ENCODE peak calls at places on chromosomes 2 and 18, in six cellular contexts. One of them, this sample, is unnamed.

GRCh38 chr18:67961701-67962440 is 445.4 kb upstream of the DSEL start:
- DNase-seq in endothelial cell: no peak
- DNase-seq in type B pancreatic cell: no peak
- DNase-seq in thyroid gland: no peak
- DNase-seq in left ventricle myocardium inferior: no peak
- DNase-seq in AG10803: no peak
- DNase-seq in this sample: peak; percentile 79

GRCh38 chr2:173221937-173222594 is 132.6 kb upstream of the CDCA7 start:
- DNase-seq in endothelial cell: no peak
- DNase-seq in type B pancreatic cell: no peak
- DNase-seq in thyroid gland: no peak
- DNase-seq in left ventricle myocardium inferior: no peak
- DNase-seq in AG10803: no peak
- DNase-seq in this sample: no peak

GRCh38 chr18:24585996-24586566 is 125.6 kb downstream of the HRH4 start:
- DNase-seq in endothelial cell: no peak
- DNase-seq in type B pancreatic cell: peak; percentile 24
- DNase-seq in thyroid gland: no peak
- DNase-seq in left ventricle myocardium inferior: no peak
- DNase-seq in AG10803: no peak
- DNase-seq in this sample: no peak

GRCh38 chr2:130896813-130897212 is 60.1 kb downstream of the ARHGEF4 start:
- DNase-seq in endothelial cell: no peak
- DNase-seq in type B pancreatic cell: no peak
- DNase-seq in thyroid gland: no peak
- DNase-seq in left ventricle myocardium inferior: no peak
- DNase-seq in AG10803: no peak
- DNase-seq in this sample: no peak

GRCh38 chr2:204255068-204255467 is 290.2 kb upstream of the PARD3B start:
- DNase-seq in endothelial cell: no peak
- DNase-seq in type B pancreatic cell: no peak
- DNase-seq in thyroid gland: no peak
- DNase-seq in left ventricle myocardium inferior: no peak
- DNase-seq in AG10803: no peak
- DNase-seq in this sample: no peak

GRCh38 chr2:72144746-72145657 is 2.7 kb downstream of the CYP26B1 start:
- DNase-seq in endothelial cell: peak; percentile 16
- DNase-seq in type B pancreatic cell: peak; percentile 80
- DNase-seq in thyroid gland: peak; percentile 75
- DNase-seq in left ventricle myocardium inferior: peak; percentile 48
- DNase-seq in AG10803: no peak
- DNase-seq in this sample: peak; percentile 65

GRCh38 chr2:31216734-31217133 is 581 bp downstream of the CAPN14 start:
- DNase-seq in endothelial cell: no peak
- DNase-seq in type B pancreatic cell: peak; percentile 1
- DNase-seq in thyroid gland: no peak
- DNase-seq in left ventricle myocardium inferior: no peak
- DNase-seq in AG10803: no peak
- DNase-seq in this sample: no peak

GRCh38 chr18:21369146-21369545 is 127.1 kb downstream of the GREB1L start:
- DNase-seq in endothelial cell: no peak
- DNase-seq in type B pancreatic cell: no peak
- DNase-seq in thyroid gland: no peak
- DNase-seq in left ventricle myocardium inferior: no peak
- DNase-seq in AG10803: peak; percentile 73
- DNase-seq in this sample: no peak

GRCh38 chr2:37091873-37092272 is 7.6 kb downstream of the GPATCH11 start:
- DNase-seq in endothelial cell: no peak
- DNase-seq in type B pancreatic cell: no peak
- DNase-seq in thyroid gland: no peak
- DNase-seq in left ventricle myocardium inferior: no peak
- DNase-seq in AG10803: no peak
- DNase-seq in this sample: no peak

GRCh38 chr2:98768765-98769476 is 38.0 kb upstream of the MGAT4A start:
- DNase-seq in endothelial cell: no peak
- DNase-seq in type B pancreatic cell: no peak
- DNase-seq in thyroid gland: no peak
- DNase-seq in left ventricle myocardium inferior: no peak
- DNase-seq in AG10803: no peak
- DNase-seq in this sample: no peak

GRCh38 chr2:197204855-197205254 is 105.7 kb downstream of the ANKRD44 start:
- DNase-seq in endothelial cell: no peak
- DNase-seq in type B pancreatic cell: no peak
- DNase-seq in thyroid gland: no peak
- DNase-seq in left ventricle myocardium inferior: no peak
- DNase-seq in AG10803: peak; percentile 45
- DNase-seq in this sample: no peak

GRCh38 chr2:135164431-135164830 is 112.3 kb downstream of the RAB3GAP1 start:
- DNase-seq in endothelial cell: no peak
- DNase-seq in type B pancreatic cell: no peak
- DNase-seq in thyroid gland: no peak
- DNase-seq in left ventricle myocardium inferior: no peak
- DNase-seq in AG10803: peak; percentile 66
- DNase-seq in this sample: no peak

GRCh38 chr2:144541411-144541810 is 21.5 kb upstream of the ZEB2 start:
- DNase-seq in endothelial cell: no peak
- DNase-seq in type B pancreatic cell: no peak
- DNase-seq in thyroid gland: no peak
- DNase-seq in left ventricle myocardium inferior: no peak
- DNase-seq in AG10803: no peak
- DNase-seq in this sample: no peak

GRCh38 chr2:152861349-152861942 is 143.0 kb downstream of the ARL6IP6 start:
- DNase-seq in endothelial cell: no peak
- DNase-seq in type B pancreatic cell: no peak
- DNase-seq in thyroid gland: no peak
- DNase-seq in left ventricle myocardium inferior: no peak
- DNase-seq in AG10803: peak; percentile 14
- DNase-seq in this sample: no peak

GRCh38 chr2:178280261-178280852 is 86.0 kb downstream of the OSBPL6 start:
- DNase-seq in endothelial cell: peak; percentile 28
- DNase-seq in type B pancreatic cell: no peak
- DNase-seq in thyroid gland: peak; percentile 20
- DNase-seq in left ventricle myocardium inferior: no peak
- DNase-seq in AG10803: peak; percentile 46
- DNase-seq in this sample: no peak

GRCh38 chr18:75730249-75730648 is 302.7 kb upstream of the SMIM21 start:
- DNase-seq in endothelial cell: no peak
- DNase-seq in type B pancreatic cell: no peak
- DNase-seq in thyroid gland: no peak
- DNase-seq in left ventricle myocardium inferior: no peak
- DNase-seq in AG10803: no peak
- DNase-seq in this sample: no peak

GRCh38 chr2:42053482-42053790 is 5.6 kb downstream of the PKDCC start:
- DNase-seq in endothelial cell: no peak
- DNase-seq in type B pancreatic cell: no peak
- DNase-seq in thyroid gland: no peak
- DNase-seq in left ventricle myocardium inferior: no peak
- DNase-seq in AG10803: no peak
- DNase-seq in this sample: no peak

GRCh38 chr2:140257692-140258300 is 1477.6 kb upstream of the NXPH2 start:
- DNase-seq in endothelial cell: no peak
- DNase-seq in type B pancreatic cell: no peak
- DNase-seq in thyroid gland: no peak
- DNase-seq in left ventricle myocardium inferior: no peak
- DNase-seq in AG10803: no peak
- DNase-seq in this sample: no peak

GRCh38 chr2:217102941-217103340 is 243.1 kb upstream of the TNP1 start:
- DNase-seq in endothelial cell: no peak
- DNase-seq in type B pancreatic cell: no peak
- DNase-seq in thyroid gland: no peak
- DNase-seq in left ventricle myocardium inferior: no peak
- DNase-seq in AG10803: peak; percentile 44
- DNase-seq in this sample: no peak

DNA sequence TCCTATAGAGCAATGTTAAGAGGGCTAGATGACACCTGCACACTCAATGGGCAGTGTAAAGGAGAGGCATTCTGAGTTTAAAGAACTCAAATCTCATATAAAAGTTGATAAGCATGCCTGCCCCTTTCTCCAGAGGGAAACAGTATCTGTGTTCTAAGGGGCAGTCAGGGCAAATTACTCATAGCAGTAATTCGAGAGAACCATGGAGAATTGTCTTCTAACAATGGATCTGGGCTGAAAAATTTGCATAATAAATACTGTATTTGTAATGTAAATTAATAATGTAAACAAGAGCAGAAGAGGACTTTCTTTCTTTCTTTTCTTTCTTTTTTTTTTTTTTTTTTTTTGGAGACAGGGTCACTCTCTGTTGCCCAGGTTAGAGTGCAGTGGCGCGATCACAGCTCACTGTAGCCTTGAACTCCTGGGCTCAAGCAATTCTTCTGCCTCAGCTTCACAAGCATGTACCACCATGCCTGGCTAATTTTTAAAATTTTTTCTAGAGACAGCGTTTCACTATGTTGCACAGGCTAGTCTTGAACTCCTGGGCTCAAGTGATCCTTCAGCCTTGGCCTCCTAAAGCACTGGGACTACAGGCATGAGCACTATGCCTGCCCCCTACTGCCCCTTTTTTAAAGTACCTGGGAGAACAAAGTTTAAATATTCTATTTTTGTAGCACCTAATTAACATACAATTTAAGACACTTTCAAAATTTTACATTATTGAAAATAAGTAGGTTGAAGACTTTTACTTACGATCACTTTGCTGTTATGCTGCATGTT is 70.6 kb downstream of the OTX1 start:
- DNase-seq in endothelial cell: no peak
- DNase-seq in type B pancreatic cell: no peak
- DNase-seq in thyroid gland: no peak
- DNase-seq in left ventricle myocardium inferior: no peak
- DNase-seq in AG10803: no peak
- DNase-seq in this sample: no peak
- TF ChIP-seq CTCF in endothelial cell: no peak
- TF ChIP-seq CTCF in type B pancreatic cell: no peak
- TF ChIP-seq CTCF in thyroid gland: no peak
- TF ChIP-seq CTCF in left ventricle myocardium inferior: no peak
- TF ChIP-seq CTCF in AG10803: no peak
- TF ChIP-seq CTCF in this sample: no peak

GRCh38 chr2:88489181-88489580 is 36.7 kb upstream of the FOXI3 start:
- DNase-seq in endothelial cell: no peak
- DNase-seq in type B pancreatic cell: no peak
- DNase-seq in thyroid gland: no peak
- DNase-seq in left ventricle myocardium inferior: no peak
- DNase-seq in AG10803: no peak
- DNase-seq in this sample: no peak
- TF ChIP-seq CTCF in endothelial cell: no peak
- TF ChIP-seq CTCF in type B pancreatic cell: no peak
- TF ChIP-seq CTCF in thyroid gland: no peak
- TF ChIP-seq CTCF in left ventricle myocardium inferior: no peak
- TF ChIP-seq CTCF in AG10803: no peak
- TF ChIP-seq CTCF in this sample: peak; percentile 9

GRCh38 chr2:112493048-112493447 is 11.1 kb downstream of the TTL start:
- DNase-seq in endothelial cell: no peak
- DNase-seq in type B pancreatic cell: no peak
- DNase-seq in thyroid gland: no peak
- DNase-seq in left ventricle myocardium inferior: no peak
- DNase-seq in AG10803: no peak
- DNase-seq in this sample: no peak
- TF ChIP-seq CTCF in endothelial cell: no peak
- TF ChIP-seq CTCF in type B pancreatic cell: no peak
- TF ChIP-seq CTCF in thyroid gland: no peak
- TF ChIP-seq CTCF in left ventricle myocardium inferior: no peak
- TF ChIP-seq CTCF in AG10803: peak; percentile 31
- TF ChIP-seq CTCF in this sample: no peak

DNA sequence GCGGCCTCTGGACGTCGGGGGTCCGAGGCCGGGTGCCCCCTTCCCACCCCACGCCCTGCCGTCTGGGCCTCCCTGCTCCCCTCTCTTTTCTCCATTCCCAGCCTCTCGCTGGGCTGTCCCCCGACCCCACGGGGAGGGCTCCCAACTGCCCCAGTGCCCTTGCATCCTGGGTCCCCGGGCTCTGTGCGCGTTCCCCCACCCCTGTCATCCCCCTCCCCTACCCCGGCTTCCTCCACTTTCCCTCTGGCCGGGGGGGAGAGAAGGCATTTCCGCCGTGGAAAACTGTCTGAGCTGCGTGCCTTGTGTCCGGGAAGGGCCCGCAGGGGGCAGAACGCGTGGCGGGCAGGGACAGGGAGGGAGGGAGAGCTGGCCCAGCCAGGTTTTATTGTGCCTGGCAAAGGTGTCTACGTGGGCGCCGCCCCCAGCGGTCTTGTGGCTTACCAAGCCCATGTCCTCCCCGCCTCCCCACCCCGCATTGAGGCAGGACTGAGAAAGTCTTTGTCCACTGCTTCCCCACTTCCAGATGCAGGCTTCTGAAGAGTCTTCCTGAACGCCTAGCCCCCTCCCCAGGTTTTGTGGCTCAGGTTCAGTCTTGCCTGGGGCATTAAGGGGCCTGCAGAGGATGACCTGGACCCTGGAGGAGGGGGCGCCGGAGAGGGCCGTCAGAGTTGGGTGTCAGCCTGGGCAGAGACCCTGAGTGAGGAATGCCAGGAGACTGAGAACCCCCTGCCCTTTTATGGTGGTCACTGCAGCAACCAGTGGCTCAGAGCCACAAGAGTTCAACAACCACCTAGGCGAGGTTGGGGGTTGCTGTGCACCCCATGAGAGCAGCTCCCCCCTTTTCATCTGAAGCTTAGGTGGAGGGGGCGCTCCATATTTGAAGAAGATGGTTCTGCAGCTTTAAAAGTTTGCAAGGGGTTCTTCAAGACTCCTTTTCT is 1.3 kb downstream of the ITM2C start:
- DNase-seq in endothelial cell: peak; percentile 59
- DNase-seq in type B pancreatic cell: no peak
- DNase-seq in thyroid gland: peak; percentile 38
- DNase-seq in left ventricle myocardium inferior: no peak
- DNase-seq in AG10803: peak; percentile 16
- DNase-seq in this sample: no peak
- TF ChIP-seq CTCF in endothelial cell: no peak
- TF ChIP-seq CTCF in type B pancreatic cell: peak; percentile 35
- TF ChIP-seq CTCF in thyroid gland: no peak
- TF ChIP-seq CTCF in left ventricle myocardium inferior: no peak
- TF ChIP-seq CTCF in AG10803: peak; percentile 25
- TF ChIP-seq CTCF in this sample: no peak

GRCh38 chr2:199583676-199584075 is 125.9 kb upstream of the SATB2 start:
- DNase-seq in endothelial cell: no peak
- DNase-seq in type B pancreatic cell: no peak
- DNase-seq in thyroid gland: no peak
- DNase-seq in left ventricle myocardium inferior: no peak
- DNase-seq in AG10803: no peak
- DNase-seq in this sample: no peak

GRCh38 chr2:199581504-199581903 is 123.8 kb upstream of the SATB2 start:
- DNase-seq in endothelial cell: no peak
- DNase-seq in type B pancreatic cell: no peak
- DNase-seq in thyroid gland: no peak
- DNase-seq in left ventricle myocardium inferior: no peak
- DNase-seq in AG10803: no peak
- DNase-seq in this sample: no peak

GRCh38 chr2:199581935-199582336 is 124.2 kb upstream of the SATB2 start:
- DNase-seq in endothelial cell: no peak
- DNase-seq in type B pancreatic cell: no peak
- DNase-seq in thyroid gland: no peak
- DNase-seq in left ventricle myocardium inferior: no peak
- DNase-seq in AG10803: no peak
- DNase-seq in this sample: no peak
- TF ChIP-seq CTCF in endothelial cell: no peak
- TF ChIP-seq CTCF in type B pancreatic cell: no peak
- TF ChIP-seq CTCF in thyroid gland: no peak
- TF ChIP-seq CTCF in left ventricle myocardium inferior: no peak
- TF ChIP-seq CTCF in AG10803: no peak
- TF ChIP-seq CTCF in this sample: no peak

This sample was measured in D721Med.